ENCODE peak calls at places on chromosomes 5 and 9, in four cellular contexts. G is HEK293T, S is K562, C is HepG2. B is an unnamed sample.

GRCh38 chr9:4371108-4371507 is 71.2 kb upstream of the GLIS3 start:
- DNase-seq in G (no peak), S (no peak), C (no peak), B (no peak)

GRCh38 chr5:39506216-39506615 is 81.4 kb upstream of the DAB2 start:
- DNase-seq in G (no peak), S (no peak), C (no peak), B (no peak)

GRCh38 chr5:10594591-10595210 is 30.8 kb downstream of the ANKRD33B start:
- DNase-seq in G (no peak), S (no peak), C (no peak), B (no peak)

GRCh38 chr9:86503281-86503680 is 149.1 kb upstream of the TUT7 start:
- DNase-seq in G (no peak), S (no peak), C (no peak), B (no peak)

GRCh38 chr9:16182784-16183183 is 629.9 kb downstream of the CCDC171 start:
- DNase-seq in G (no peak), S (no peak), C (no peak), B (no peak)

GRCh38 chr5:14296533-14297331 is 153.6 kb downstream of the TRIO start:
- DNase-seq in G (no peak), S (no peak), C (no peak), B (no peak)

GRCh38 chr5:3709724-3710348 is 114.2 kb downstream of the IRX1 start:
- DNase-seq in G (no peak), S (no peak), C (no peak), B (no peak)

GRCh38 chr5:35741126-35741711 is 115.5 kb upstream of the IL7R start:
- DNase-seq in G (no peak), S (no peak), C (peak), B (no peak)

GRCh38 chr5:97452646-97453045 is 269.6 kb upstream of the RIOK2 start:
- DNase-seq in G (no peak), S (no peak), C (no peak), B (no peak)

GRCh38 chr5:1166370-1166769 is 35.0 kb upstream of the SLC6A19 start:
- DNase-seq in G (no peak), S (no peak), C (no peak), B (no peak)

GRCh38 chr5:84290161-84290560 is 94.5 kb downstream of the EDIL3 start:
- DNase-seq in G (no peak), S (no peak), C (no peak), B (no peak)

GRCh38 chr5:55344392-55344992 is 36.7 kb downstream of the MTREX start:
- DNase-seq in G (peak), S (peak), C (peak), B (no peak)

GRCh38 chr9:37617161-37617560 is 24.8 kb upstream of the TOMM5 start:
- DNase-seq in G (no peak), S (no peak), C (no peak), B (no peak)

GRCh38 chr9:98929866-98930265 is 13.8 kb upstream of the COL15A1 start:
- DNase-seq in G (no peak), S (peak), C (no peak), B (no peak)

DNA sequence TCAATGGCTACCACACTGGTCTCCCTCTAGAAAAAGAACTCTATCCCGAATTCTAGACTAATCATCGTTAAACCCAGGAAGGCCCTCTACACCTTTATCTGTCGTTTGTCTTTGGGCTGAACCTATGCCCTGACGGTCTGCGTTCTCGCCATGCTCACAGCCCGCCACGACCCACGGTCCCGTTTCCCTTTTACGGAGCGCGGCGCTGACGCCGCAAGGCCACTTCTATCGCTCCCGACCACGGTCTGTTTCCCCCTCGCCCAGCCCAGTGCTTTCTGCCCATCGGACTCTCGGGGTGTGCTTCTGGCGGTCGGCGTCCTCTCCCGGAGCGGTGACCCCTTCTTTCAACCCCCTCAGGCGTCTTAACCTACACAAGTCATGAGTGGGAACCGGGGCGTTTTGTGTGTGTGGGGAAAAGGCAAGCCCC is 974 bp downstream of the C9orf40 start:
- DNase-seq in G (peak), S (no peak), C (peak), B (no peak)
- TF ChIP-seq TARDBP in G (no peak), S (no peak), C (no peak), B (no peak)

DNA sequence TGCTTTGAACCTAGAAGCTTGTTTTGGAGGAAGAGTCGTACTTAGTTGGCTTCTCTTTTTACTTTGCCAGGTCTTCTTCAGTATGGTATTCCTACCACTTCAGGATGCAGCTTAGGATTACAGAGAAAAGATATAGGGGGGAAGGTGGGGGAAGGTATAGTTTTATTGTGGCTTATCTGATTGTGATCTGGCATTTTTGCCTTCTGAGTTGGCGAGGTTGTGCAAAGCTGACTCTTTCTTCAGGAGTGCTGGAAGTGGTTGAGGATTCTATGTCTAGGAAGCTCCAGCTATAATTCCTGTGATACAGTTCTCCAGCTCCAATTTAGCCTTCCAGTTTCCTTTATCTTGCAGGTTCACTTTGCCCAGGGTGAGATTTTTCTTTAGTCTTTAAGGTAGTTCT is 7.0 kb downstream of the CDC42SE2 start:
- DNase-seq in G (no peak), S (no peak), C (no peak), B (no peak)
- TF ChIP-seq TARDBP in G (no peak), S (no peak), C (no peak), B (no peak)

GRCh38 chr9:83220737-83221136 is 157.8 kb upstream of the RASEF start:
- DNase-seq in G (no peak), S (no peak), C (peak), B (peak)
- TF ChIP-seq TARDBP in G (no peak), S (no peak), C (no peak), B (no peak)

DNA sequence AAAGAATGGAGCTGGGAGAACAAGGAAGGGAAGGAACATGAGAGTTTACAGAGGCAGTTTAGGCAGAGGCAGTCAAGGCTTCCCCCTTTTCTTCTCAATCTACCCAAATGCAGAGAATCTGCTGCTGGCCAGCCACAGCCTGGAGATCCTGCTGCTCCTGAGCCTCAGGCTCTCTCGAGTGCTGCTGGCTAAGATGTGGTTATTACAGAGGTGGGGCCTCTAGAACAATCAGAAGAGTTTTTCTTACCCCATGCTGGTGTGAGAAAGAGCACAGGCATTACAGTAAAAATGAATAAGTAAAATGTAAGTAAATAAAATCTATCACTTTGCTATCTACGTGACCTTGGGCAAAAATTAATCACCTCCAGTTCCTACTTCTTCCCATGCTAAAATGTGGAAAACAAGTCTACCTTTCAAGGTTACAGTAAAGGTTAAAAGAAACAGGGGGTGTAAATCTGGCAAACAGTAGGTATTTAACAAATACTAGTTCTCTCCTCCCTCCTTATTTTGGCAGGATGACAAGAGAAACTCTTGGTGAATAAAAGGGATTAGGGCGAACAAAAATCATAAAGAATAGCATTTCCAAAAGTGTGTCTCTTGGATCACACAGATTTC is 31.1 kb downstream of the FBXW11 start:
- DNase-seq in G (peak), S (no peak), C (no peak), B (no peak)
- TF ChIP-seq TARDBP in G (no peak), S (no peak), C (no peak), B (no peak)

DNA sequence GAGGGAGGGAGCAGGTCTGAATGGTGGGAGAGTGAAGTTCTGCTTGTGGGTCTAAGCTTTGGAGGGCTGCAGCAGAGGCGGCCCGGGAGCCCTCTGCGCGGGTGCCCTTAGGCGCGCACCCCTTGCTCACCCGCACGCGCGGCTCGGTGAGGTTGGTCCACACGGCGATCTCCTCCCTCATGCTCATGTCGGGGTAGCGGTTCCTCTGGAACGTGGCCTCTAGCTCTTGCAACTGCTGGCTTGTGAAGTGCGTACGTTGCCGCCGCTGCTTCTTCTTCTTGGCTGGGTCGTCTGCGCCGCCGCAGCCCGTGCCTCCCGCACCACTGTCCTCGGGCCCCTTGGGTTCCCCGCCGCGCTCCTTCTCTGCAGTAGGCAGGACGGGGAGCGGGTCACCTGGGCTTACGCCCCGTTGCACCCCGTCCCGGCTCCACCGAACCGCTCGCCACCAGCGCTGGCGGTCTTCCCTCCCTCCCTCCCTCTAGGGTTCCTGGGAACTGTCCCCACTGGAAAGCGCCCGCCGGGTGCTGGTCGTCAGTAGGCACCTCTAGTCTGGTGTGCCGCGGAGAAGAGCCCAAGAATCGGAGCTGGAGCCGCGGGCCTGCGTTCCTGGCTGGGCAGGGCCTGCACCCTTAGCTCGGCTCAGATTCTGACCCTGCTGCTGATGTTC is 2.7 kb downstream of the PITX1 start:
- DNase-seq in G (no peak), S (peak), C (no peak), B (no peak)
- TF ChIP-seq TARDBP in G (no peak), S (no peak), C (no peak), B (no peak)

DNA sequence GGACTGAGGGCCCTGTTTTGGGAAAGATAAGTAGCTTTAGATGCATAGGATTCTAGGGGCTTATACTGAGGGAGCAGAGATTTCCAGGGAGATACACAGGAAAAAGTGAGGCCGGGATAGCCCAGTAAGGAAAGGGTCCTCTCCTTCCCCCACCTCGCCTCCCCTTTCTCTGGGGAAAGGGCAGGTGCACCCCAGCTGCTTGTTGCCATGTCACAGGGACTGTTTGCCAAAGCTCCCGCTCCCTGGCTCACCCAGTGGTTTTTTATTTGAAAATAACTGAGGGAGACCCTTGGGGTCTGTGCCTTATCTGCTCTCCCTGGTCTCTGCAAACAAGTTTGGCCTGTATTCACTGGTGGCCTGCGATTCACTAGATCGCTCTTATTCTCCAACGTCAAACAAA is 51.2 kb downstream of the RGS3 start:
- DNase-seq in G (no peak), S (no peak), C (no peak), B (no peak)
- TF ChIP-seq TARDBP in G (no peak), S (no peak), C (no peak), B (no peak)

GRCh38 chr9:92190536-92190790 is 75.2 kb upstream of the SPTLC1 start:
- DNase-seq in G (no peak), S (no peak), C (no peak), B (no peak)
- TF ChIP-seq TARDBP in G (no peak), S (no peak), C (no peak), B (no peak)